ENCODE peak calls at places on chromosome 14, in ten cellular contexts. D is HCEC 1CT; C is NCI-H1092 treated with DMSO at 0.1 percent for 48 hours; P is astrocyte of the cerebellum; U is activated CD4-positive, alpha-beta T cell treated with anti-CD3 and anti-CD28 coated beads, Interleukin-2, amount 10 ng/mL, durations not matched to agents 7 days and 5 days; J is AG10803; S is activated T-cell treated with anti-CD3 and anti-CD28 coated beads, Interleukin-2, amount 50 U/mL, for 72 hours; Q is cardiac fibroblast; T is endothelial cell; A is K562. Z is an unnamed sample.

GRCh38 chr14:24889843-24890242 is 160.1 kb downstream of the STXBP6 start:
- DNase-seq in D (peak), C (no peak), P (no peak), U (no peak), J (peak), S (no peak), Q (no peak), T (no peak), A (no peak), Z (no peak)

GRCh38 chr14:36502558-36503508 is 17.2 kb downstream of the NKX2-1 start:
- DNase-seq in D (no peak), C (peak), P (no peak), U (no peak), J (no peak), S (no peak), Q (no peak), T (no peak), A (no peak), Z (no peak)

GRCh38 chr14:42428996-42429395 is 822.3 kb downstream of the LRFN5 start:
- DNase-seq in D (no peak), C (no peak), P (no peak), U (no peak), J (no peak), S (no peak), Q (no peak), T (no peak), A (no peak), Z (peak)

GRCh38 chr14:100640481-100641273 is 53.5 kb upstream of the BEGAIN start:
- DNase-seq in D (no peak), C (no peak), P (peak), U (peak), J (no peak), S (peak), Q (no peak), T (no peak), A (no peak), Z (peak)

GRCh38 chr14:54778618-54779017 is 124.0 kb downstream of the GCH1 start:
- DNase-seq in D (no peak), C (no peak), P (no peak), U (no peak), J (no peak), S (no peak), Q (no peak), T (no peak), A (no peak), Z (no peak)

GRCh38 chr14:53714495-53715389 is 241.9 kb downstream of the BMP4 start:
- DNase-seq in D (no peak), C (no peak), P (no peak), U (no peak), J (no peak), S (no peak), Q (no peak), T (no peak), A (no peak), Z (no peak)

GRCh38 chr14:62800577-62800976 is 244.7 kb downstream of the KCNH5 start:
- DNase-seq in D (no peak), C (peak), P (no peak), U (no peak), J (no peak), S (no peak), Q (no peak), T (no peak), A (no peak), Z (no peak)

GRCh38 chr14:94112513-94113060 is 2.1 kb downstream of the IFI27 start:
- DNase-seq in D (no peak), C (no peak), P (no peak), U (no peak), J (no peak), S (no peak), Q (no peak), T (no peak), A (no peak), Z (no peak)

GRCh38 chr14:102592969-102593840 is 756 bp downstream of the RCOR1 start:
- DNase-seq in D (peak), C (peak), P (no peak), U (peak), J (no peak), S (peak), Q (peak), T (peak), A (peak), Z (peak)

GRCh38 chr14:71021347-71022014 is 114.2 kb downstream of the PCNX1 start:
- DNase-seq in D (peak), C (no peak), P (peak), U (no peak), J (peak), S (no peak), Q (peak), T (no peak), A (no peak), Z (no peak)

GRCh38 chr14:61461808-61462275 is 140.5 kb downstream of the PRKCH start:
- DNase-seq in D (peak), C (peak), P (peak), U (peak), J (peak), S (peak), Q (peak), T (peak), A (peak), Z (no peak)

GRCh38 chr14:47442206-47442605 is 233.2 kb downstream of the MDGA2 start:
- DNase-seq in D (no peak), C (no peak), P (peak), U (no peak), J (no peak), S (no peak), Q (peak), T (peak), A (no peak), Z (no peak)

GRCh38 chr14:76810953-76811400 is 1.7 kb downstream of the ANGEL1 start:
- DNase-seq in D (peak), C (peak), P (no peak), U (peak), J (peak), S (peak), Q (peak), T (peak), A (no peak), Z (peak)

GRCh38 chr14:50045837-50046236 is 70.5 kb downstream of the VCPKMT start:
- DNase-seq in D (no peak), C (no peak), P (no peak), U (no peak), J (no peak), S (no peak), Q (no peak), T (no peak), A (no peak), Z (no peak)

GRCh38 chr14:89226789-89227489 is 190.1 kb downstream of the FOXN3 start:
- DNase-seq in D (no peak), C (no peak), P (no peak), U (no peak), J (peak), S (no peak), Q (no peak), T (no peak), A (no peak), Z (no peak)

Z was measured in GM13977.